ENCODE peak calls at places on chromosomes 2 and 18, in seven cellular contexts. B is GM12878, C is H1, Z is HepG2, V is K562, A is HCT116, H is SK-N-SH. G is an unnamed sample.

GRCh38 chr2:24400207-24400907 is 40.0 kb upstream of the ITSN2 start:
- DNase-seq in B (no peak), C (no peak), Z (no peak), V (no peak), A (no peak), H (no peak), G (no peak)

GRCh38 chr2:33291278-33292013 is 185.0 kb upstream of the RASGRP3 start:
- DNase-seq in B (no peak), C (no peak), Z (peak; percentile 52), V (no peak), A (no peak), H (no peak), G (peak; percentile 93)

GRCh38 chr2:208015475-208015874 is 9.9 kb downstream of the PLEKHM3 start:
- DNase-seq in B (no peak), C (no peak), Z (peak; percentile 84), V (no peak), A (no peak), H (no peak), G (no peak)

GRCh38 chr2:157236404-157236803 is 21.1 kb upstream of the GALNT5 start:
- DNase-seq in B (no peak), C (no peak), Z (no peak), V (no peak), A (no peak), H (no peak), G (no peak)

GRCh38 chr2:74020717-74021406 is 36.2 kb downstream of the TET3 start:
- DNase-seq in B (no peak), C (no peak), Z (no peak), V (no peak), A (no peak), H (no peak), G (no peak)

GRCh38 chr2:70861774-70862644 is 26.4 kb upstream of the CD207 start:
- DNase-seq in B (no peak), C (no peak), Z (peak; percentile 76), V (peak; percentile 86), A (peak; percentile 71), H (peak; percentile 85), G (peak; percentile 48)

GRCh38 chr18:49609416-49610284 is 47.8 kb downstream of the LIPG start:
- DNase-seq in B (no peak), C (no peak), Z (no peak), V (no peak), A (peak; percentile 6), H (no peak), G (peak; percentile 42)

GRCh38 chr2:10819714-10820314 is 7.2 kb upstream of the PDIA6 start:
- DNase-seq in B (no peak), C (no peak), Z (no peak), V (no peak), A (no peak), H (no peak), G (no peak)

GRCh38 chr2:102063948-102064678 is 72.4 kb downstream of the IL1R2 start:
- DNase-seq in B (no peak), C (no peak), Z (peak; percentile 88), V (peak; percentile 89), A (peak; percentile 33), H (peak; percentile 72), G (peak; percentile 24)

GRCh38 chr18:56853961-56854360 is 202.8 kb downstream of the WDR7 start:
- DNase-seq in B (no peak), C (no peak), Z (no peak), V (no peak), A (no peak), H (no peak), G (no peak)

GRCh38 chr18:50507120-50507590 is 52.7 kb upstream of the MAPK4 start:
- DNase-seq in B (no peak), C (peak; percentile 29), Z (peak; percentile 13), V (peak; percentile 16), A (no peak), H (peak; percentile 61), G (no peak)

GRCh38 chr2:2057125-2057721 is 273.9 kb downstream of the MYT1L start:
- DNase-seq in B (no peak), C (no peak), Z (no peak), V (peak; percentile 55), A (peak; percentile 2), H (no peak), G (no peak)
- TF ChIP-seq SIN3A in B (no peak), C (no peak), Z (no peak), V (no peak), A (no peak), H (no peak), G (no peak)

DNA sequence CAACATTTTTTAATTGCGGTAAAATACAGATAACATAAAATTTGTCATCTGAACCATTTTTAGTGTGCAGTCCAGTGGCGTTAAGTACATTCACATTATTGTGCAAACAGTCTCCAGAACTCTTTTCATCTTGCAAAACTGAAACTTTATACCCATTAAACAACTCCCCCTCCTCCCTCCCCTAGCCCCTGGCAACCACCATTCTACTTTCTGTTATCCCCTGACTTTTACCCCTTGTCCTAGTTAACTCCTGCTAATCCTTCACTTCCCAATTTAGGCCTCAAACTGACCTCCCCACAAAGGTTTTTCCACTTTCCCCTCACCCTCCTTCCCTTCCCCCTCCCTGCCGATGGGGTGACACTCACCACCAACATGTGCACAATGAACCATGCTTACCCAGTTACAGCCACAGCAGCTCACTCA is 54.7 kb downstream of the KIAA2012 start:
- DNase-seq in B (no peak), C (no peak), Z (no peak), V (no peak), A (no peak), H (no peak), G (no peak)
- TF ChIP-seq POLR2AphosphoS5 in B (no peak), C (no peak), Z (no peak), V (no peak), A (no peak), H (no peak), G (no peak)

GRCh38 chr2:218658671-218659257 is 659 bp downstream of the ZNF142 start:
- DNase-seq in B (no peak), C (no peak), Z (peak; percentile 57), V (peak; percentile 54), A (peak; percentile 66), H (peak; percentile 63), G (no peak)
- TF ChIP-seq CTCF in B (peak; percentile 54), C (peak; percentile 66), Z (peak; percentile 76), V (peak; percentile 67), A (peak; percentile 62), H (peak; percentile 62), G (peak; percentile 81)

GRCh38 chr2:231932711-231932970 is 6.4 kb upstream of the NPPC start:
- DNase-seq in B (no peak), C (no peak), Z (no peak), V (no peak), A (no peak), H (no peak), G (no peak)

GRCh38 chr2:231935207-231935524 is 9.0 kb upstream of the NPPC start:
- DNase-seq in B (no peak), C (no peak), Z (no peak), V (no peak), A (no peak), H (no peak), G (no peak)

GRCh38 chr2:231932985-231933915 is 7.1 kb upstream of the NPPC start:
- DNase-seq in B (no peak), C (no peak), Z (no peak), V (no peak), A (no peak), H (no peak), G (no peak)

GRCh38 chr2:231934441-231935206 is 8.4 kb upstream of the NPPC start:
- DNase-seq in B (no peak), C (no peak), Z (peak; percentile 52), V (no peak), A (no peak), H (no peak), G (no peak)

GRCh38 chr2:231933916-231934401 is 7.8 kb upstream of the NPPC start:
- DNase-seq in B (no peak), C (no peak), Z (no peak), V (no peak), A (no peak), H (no peak), G (no peak)
- TF ChIP-seq SIN3A in B (no peak), C (no peak), Z (no peak), V (no peak), A (no peak), H (no peak), G (no peak)

G was measured in Panc1.